ENCODE peak calls at places on chromosomes 6 and 20, in nine cellular contexts. One of them, this sample, is unnamed. For H3K4me1 and H3K36me3, the result is how much of the 10 kb centered on the place peaks cover.

GRCh38 chr6:168078943-168079405 is at the start of gene FRMD1:
- DNase-seq in mesendoderm: no peak
- DNase-seq in CD8-positive, alpha-beta T cell: no peak
- DNase-seq in lower lobe of right lung: no peak
- DNase-seq in HepG2: peak
- DNase-seq in tibial nerve: no peak
- DNase-seq in ovary: no peak
- DNase-seq in HCT116: no peak
- DNase-seq in fibroblast of lung: no peak
- DNase-seq in this sample: no peak

GRCh38 chr6:121917834-121918559 is 481.5 kb upstream of the HSF2 start:
- DNase-seq in HepG2: no peak
- DNase-seq in HCT116: peak
- DNase-seq in lower lobe of right lung: no peak
- DNase-seq in ovary: no peak
- DNase-seq in mesendoderm: no peak
- DNase-seq in CD8-positive, alpha-beta T cell: no peak
- DNase-seq in tibial nerve: no peak
- DNase-seq in fibroblast of lung: peak
- DNase-seq in this sample: no peak

GRCh38 chr6:96458771-96459170 is 62.8 kb upstream of the UFL1 start:
- DNase-seq in tibial nerve: no peak
- DNase-seq in fibroblast of lung: no peak
- DNase-seq in mesendoderm: no peak
- DNase-seq in HepG2: no peak
- DNase-seq in CD8-positive, alpha-beta T cell: no peak
- DNase-seq in lower lobe of right lung: no peak
- DNase-seq in ovary: no peak
- DNase-seq in HCT116: no peak
- DNase-seq in this sample: no peak

GRCh38 chr6:31887608-31888007 is 8.8 kb upstream of the SLC44A4 start:
- DNase-seq in mesendoderm: no peak
- DNase-seq in HCT116: no peak
- DNase-seq in HepG2: no peak
- DNase-seq in ovary: no peak
- DNase-seq in CD8-positive, alpha-beta T cell: no peak
- DNase-seq in tibial nerve: no peak
- DNase-seq in fibroblast of lung: no peak
- DNase-seq in lower lobe of right lung: no peak
- DNase-seq in this sample: no peak

GRCh38 chr6:28943557-28944411 is 20.0 kb upstream of the TRIM27 start:
- DNase-seq in lower lobe of right lung: peak
- DNase-seq in fibroblast of lung: peak
- DNase-seq in HCT116: no peak
- DNase-seq in tibial nerve: peak
- DNase-seq in ovary: peak
- DNase-seq in mesendoderm: peak
- DNase-seq in HepG2: peak
- DNase-seq in CD8-positive, alpha-beta T cell: peak
- DNase-seq in this sample: peak

GRCh38 chr20:760751-761417 is 7.4 kb downstream of the SLC52A3 start:
- DNase-seq in ovary: no peak
- DNase-seq in HCT116: peak
- DNase-seq in tibial nerve: no peak
- DNase-seq in CD8-positive, alpha-beta T cell: peak
- DNase-seq in fibroblast of lung: peak
- DNase-seq in HepG2: peak
- DNase-seq in lower lobe of right lung: peak
- DNase-seq in mesendoderm: peak
- DNase-seq in this sample: no peak

GRCh38 chr6:36245572-36246031 is 24.3 kb upstream of the PNPLA1 start:
- DNase-seq in CD8-positive, alpha-beta T cell: peak
- DNase-seq in HepG2: no peak
- DNase-seq in tibial nerve: no peak
- DNase-seq in lower lobe of right lung: no peak
- DNase-seq in fibroblast of lung: no peak
- DNase-seq in ovary: no peak
- DNase-seq in mesendoderm: peak
- DNase-seq in HCT116: no peak
- DNase-seq in this sample: no peak

GRCh38 chr20:59003836-59004492 is 3.1 kb downstream of the CTSZ start:
- DNase-seq in fibroblast of lung: no peak
- DNase-seq in lower lobe of right lung: no peak
- DNase-seq in mesendoderm: no peak
- DNase-seq in tibial nerve: no peak
- DNase-seq in ovary: no peak
- DNase-seq in CD8-positive, alpha-beta T cell: no peak
- DNase-seq in HepG2: no peak
- DNase-seq in HCT116: no peak
- DNase-seq in this sample: no peak

GRCh38 chr20:54346269-54346668 is 129.1 kb upstream of the DOK5 start:
- DNase-seq in mesendoderm: no peak
- DNase-seq in ovary: no peak
- DNase-seq in lower lobe of right lung: no peak
- DNase-seq in tibial nerve: no peak
- DNase-seq in fibroblast of lung: no peak
- DNase-seq in CD8-positive, alpha-beta T cell: no peak
- DNase-seq in HepG2: no peak
- DNase-seq in HCT116: no peak
- DNase-seq in this sample: no peak

GRCh38 chr6:112287836-112288235 is 33.5 kb upstream of the LAMA4 start:
- DNase-seq in lower lobe of right lung: no peak
- DNase-seq in CD8-positive, alpha-beta T cell: no peak
- DNase-seq in fibroblast of lung: no peak
- DNase-seq in HCT116: no peak
- DNase-seq in HepG2: no peak
- DNase-seq in ovary: no peak
- DNase-seq in mesendoderm: no peak
- DNase-seq in tibial nerve: no peak
- DNase-seq in this sample: no peak

GRCh38 chr20:51560550-51561307 is 18.2 kb upstream of the NFATC2 start:
- DNase-seq in HCT116: no peak
- DNase-seq in CD8-positive, alpha-beta T cell: no peak
- DNase-seq in tibial nerve: no peak
- DNase-seq in HepG2: no peak
- DNase-seq in fibroblast of lung: peak
- DNase-seq in ovary: no peak
- DNase-seq in mesendoderm: no peak
- DNase-seq in lower lobe of right lung: no peak
- DNase-seq in this sample: no peak

GRCh38 chr6:160881409-160881808 is 110.2 kb upstream of the MAP3K4 start:
- DNase-seq in fibroblast of lung: no peak
- DNase-seq in HCT116: no peak
- DNase-seq in mesendoderm: peak
- DNase-seq in ovary: no peak
- DNase-seq in tibial nerve: no peak
- DNase-seq in lower lobe of right lung: no peak
- DNase-seq in HepG2: no peak
- DNase-seq in CD8-positive, alpha-beta T cell: no peak
- DNase-seq in this sample: no peak

GRCh38 chr20:51412333-51412761 is 130.2 kb downstream of the NFATC2 start:
- DNase-seq in HepG2: no peak
- DNase-seq in CD8-positive, alpha-beta T cell: no peak
- DNase-seq in HCT116: no peak
- DNase-seq in mesendoderm: no peak
- DNase-seq in fibroblast of lung: peak
- DNase-seq in lower lobe of right lung: no peak
- DNase-seq in tibial nerve: no peak
- DNase-seq in ovary: peak
- DNase-seq in this sample: no peak

GRCh38 chr6:6586671-6587526 is 1.6 kb upstream of the LY86 start:
- DNase-seq in HCT116: no peak
- DNase-seq in HepG2: no peak
- DNase-seq in CD8-positive, alpha-beta T cell: no peak
- DNase-seq in mesendoderm: no peak
- DNase-seq in fibroblast of lung: no peak
- DNase-seq in lower lobe of right lung: no peak
- DNase-seq in tibial nerve: no peak
- DNase-seq in ovary: no peak
- DNase-seq in this sample: no peak

GRCh38 chr20:43926691-43927090 is 12.0 kb downstream of the TOX2 start:
- DNase-seq in fibroblast of lung: no peak
- DNase-seq in HCT116: no peak
- DNase-seq in CD8-positive, alpha-beta T cell: no peak
- DNase-seq in tibial nerve: no peak
- DNase-seq in ovary: no peak
- DNase-seq in mesendoderm: no peak
- DNase-seq in HepG2: no peak
- DNase-seq in lower lobe of right lung: no peak
- DNase-seq in this sample: no peak

GRCh38 chr6:33620584-33621395 is at the start of gene ITPR3:
- DNase-seq in tibial nerve: no peak
- DNase-seq in ovary: peak
- DNase-seq in CD8-positive, alpha-beta T cell: peak
- DNase-seq in HepG2: no peak
- DNase-seq in HCT116: peak
- DNase-seq in fibroblast of lung: peak
- DNase-seq in lower lobe of right lung: peak
- DNase-seq in mesendoderm: peak
- DNase-seq in this sample: no peak

GRCh38 chr6:149938571-149939462 is 3.0 kb upstream of the ULBP2 start:
- DNase-seq in tibial nerve: no peak
- DNase-seq in HCT116: no peak
- DNase-seq in fibroblast of lung: peak
- DNase-seq in ovary: no peak
- DNase-seq in lower lobe of right lung: no peak
- DNase-seq in HepG2: no peak
- DNase-seq in mesendoderm: no peak
- DNase-seq in CD8-positive, alpha-beta T cell: peak
- DNase-seq in this sample: no peak

GRCh38 chr6:133548409-133548808 is 307.3 kb downstream of the EYA4 start:
- DNase-seq in HCT116: no peak
- DNase-seq in HepG2: no peak
- DNase-seq in tibial nerve: no peak
- DNase-seq in lower lobe of right lung: no peak
- DNase-seq in mesendoderm: no peak
- DNase-seq in ovary: no peak
- DNase-seq in CD8-positive, alpha-beta T cell: no peak
- DNase-seq in fibroblast of lung: peak
- DNase-seq in this sample: no peak

GRCh38 chr6:90204327-90204726 is 92.3 kb downstream of the BACH2 start:
- DNase-seq in fibroblast of lung: peak
- DNase-seq in lower lobe of right lung: no peak
- DNase-seq in mesendoderm: peak
- DNase-seq in CD8-positive, alpha-beta T cell: no peak
- DNase-seq in HepG2: no peak
- DNase-seq in tibial nerve: no peak
- DNase-seq in HCT116: no peak
- DNase-seq in ovary: no peak
- DNase-seq in this sample: no peak

GRCh38 chr6:53857318-53858094 is 62.7 kb downstream of the LRRC1 start:
- DNase-seq in HepG2: no peak
- DNase-seq in fibroblast of lung: peak
- DNase-seq in lower lobe of right lung: no peak
- DNase-seq in HCT116: no peak
- DNase-seq in mesendoderm: no peak
- DNase-seq in tibial nerve: no peak
- DNase-seq in ovary: no peak
- DNase-seq in CD8-positive, alpha-beta T cell: no peak
- DNase-seq in this sample: peak

DNA sequence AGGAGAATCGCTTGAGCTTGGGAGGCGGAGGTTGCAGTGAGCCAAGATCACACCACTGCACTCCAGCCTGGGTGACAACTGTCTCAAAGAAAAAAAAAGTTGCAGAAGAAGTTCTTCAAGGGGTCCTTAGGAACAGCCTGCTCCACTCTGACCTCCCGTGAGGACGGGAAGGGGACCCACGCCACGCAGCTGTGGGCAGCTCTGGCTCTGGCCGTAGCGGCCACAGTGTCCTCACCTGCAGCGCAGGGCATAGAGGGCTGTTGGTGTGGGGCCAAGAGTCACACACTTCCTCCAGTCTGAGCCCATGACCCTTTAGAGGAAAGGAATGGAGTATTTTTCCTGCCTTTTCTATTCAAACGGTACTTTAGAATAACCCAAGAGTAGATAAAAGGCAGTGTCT is 5.4 kb downstream of the NTSR1 start:
- DNase-seq in mesendoderm: no peak
- DNase-seq in HepG2: no peak
- DNase-seq in ovary: no peak
- DNase-seq in lower lobe of right lung: no peak
- DNase-seq in tibial nerve: no peak
- DNase-seq in HCT116: no peak
- DNase-seq in fibroblast of lung: no peak
- DNase-seq in CD8-positive, alpha-beta T cell: no peak
- DNase-seq in this sample: no peak
- H3K4me1 ChIP-seq in mesendoderm: under half
- H3K4me1 ChIP-seq in HepG2: under half
- H3K4me1 ChIP-seq in ovary: under half
- H3K4me1 ChIP-seq in lower lobe of right lung: under half
- H3K4me1 ChIP-seq in tibial nerve: under half
- H3K4me1 ChIP-seq in HCT116: under half
- H3K4me1 ChIP-seq in fibroblast of lung: under half
- H3K4me1 ChIP-seq in CD8-positive, alpha-beta T cell: under half
- H3K4me1 ChIP-seq in this sample: under half

GRCh38 chr6:78629154-78629721 is 238.1 kb upstream of the IRAK1BP1 start:
- DNase-seq in CD8-positive, alpha-beta T cell: no peak
- DNase-seq in HepG2: no peak
- DNase-seq in ovary: no peak
- DNase-seq in mesendoderm: peak
- DNase-seq in lower lobe of right lung: no peak
- DNase-seq in tibial nerve: no peak
- DNase-seq in fibroblast of lung: peak
- DNase-seq in HCT116: no peak
- DNase-seq in this sample: no peak
- H3K4me3 ChIP-seq in CD8-positive, alpha-beta T cell: no peak
- H3K4me3 ChIP-seq in HepG2: no peak
- H3K4me3 ChIP-seq in ovary: peak
- H3K4me3 ChIP-seq in mesendoderm: no peak
- H3K4me3 ChIP-seq in lower lobe of right lung: peak
- H3K4me3 ChIP-seq in tibial nerve: no peak
- H3K4me3 ChIP-seq in fibroblast of lung: peak
- H3K4me3 ChIP-seq in HCT116: no peak
- H3K4me3 ChIP-seq in this sample: peak

GRCh38 chr20:48995599-48995998 is 50.5 kb upstream of the CSE1L start:
- DNase-seq in HCT116: no peak
- DNase-seq in tibial nerve: no peak
- DNase-seq in HepG2: no peak
- DNase-seq in fibroblast of lung: no peak
- DNase-seq in CD8-positive, alpha-beta T cell: no peak
- DNase-seq in lower lobe of right lung: no peak
- DNase-seq in ovary: no peak
- DNase-seq in mesendoderm: no peak
- DNase-seq in this sample: no peak
- H3K36me3 ChIP-seq in HCT116: half or more
- H3K36me3 ChIP-seq in tibial nerve: half or more
- H3K36me3 ChIP-seq in HepG2: half or more
- H3K36me3 ChIP-seq in fibroblast of lung: under half
- H3K36me3 ChIP-seq in CD8-positive, alpha-beta T cell: half or more
- H3K36me3 ChIP-seq in lower lobe of right lung: half or more
- H3K36me3 ChIP-seq in ovary: under half
- H3K36me3 ChIP-seq in mesendoderm: under half
- H3K36me3 ChIP-seq in this sample: under half

DNA sequence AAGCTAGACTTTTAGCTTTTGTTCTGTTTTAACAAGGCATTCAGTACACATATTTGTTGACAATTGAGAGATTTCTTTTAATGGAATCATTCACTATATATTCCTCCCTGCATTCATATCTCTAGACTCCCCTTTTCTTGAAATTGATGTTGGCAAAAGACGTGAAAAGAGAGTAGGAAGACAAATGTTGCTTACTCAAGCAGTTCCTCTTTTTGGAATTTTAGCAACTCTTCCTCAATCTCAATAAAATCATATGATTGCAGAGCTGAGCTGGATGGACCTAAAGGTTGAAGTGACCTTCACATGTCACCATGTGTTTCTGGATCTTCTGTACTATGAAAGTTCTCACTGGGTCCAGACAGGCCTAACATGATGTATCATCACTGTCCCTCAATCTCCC is 18.6 kb downstream of the ADGRF1 start:
- DNase-seq in fibroblast of lung: no peak
- DNase-seq in mesendoderm: no peak
- DNase-seq in ovary: no peak
- DNase-seq in HepG2: no peak
- DNase-seq in lower lobe of right lung: no peak
- DNase-seq in CD8-positive, alpha-beta T cell: no peak
- DNase-seq in tibial nerve: no peak
- DNase-seq in HCT116: no peak
- DNase-seq in this sample: no peak
- H3K4me1 ChIP-seq in fibroblast of lung: under half
- H3K4me1 ChIP-seq in mesendoderm: under half
- H3K4me1 ChIP-seq in ovary: under half
- H3K4me1 ChIP-seq in HepG2: under half
- H3K4me1 ChIP-seq in lower lobe of right lung: under half
- H3K4me1 ChIP-seq in CD8-positive, alpha-beta T cell: under half
- H3K4me1 ChIP-seq in tibial nerve: under half
- H3K4me1 ChIP-seq in HCT116: under half
- H3K4me1 ChIP-seq in this sample: under half